ENCODE peak calls at places on chromosomes 11 and 22, in nine cellular contexts. M is COLO829; C is heart right ventricle; O is OCI-LY7; L is activated naive CD8-positive, alpha-beta T cell treated with anti-CD3 and anti-CD28 coated beads, Interleukin-2, amount 10 ng/mL, durations not matched to agents 7 days and 5 days; N is activated T-cell treated with anti-CD3 and anti-CD28 coated beads, Interleukin-2, amount 50 U/mL, for 24 hours; U is effector memory CD4-positive, alpha-beta T cell; E is non-pigmented ciliary epithelial cell; F is AG20443. D is an unnamed sample.

GRCh38 chr11:65008016-65008415 is 5.9 kb upstream of the ARL2 start:
- DNase-seq in M (no peak), C (no peak), O (no peak), L (no peak), N (no peak), U (no peak), E (no peak), F (no peak), D (no peak)

GRCh38 chr11:122784325-122785155 is 53.8 kb upstream of the CRTAM start:
- DNase-seq in M (peak), C (no peak), O (no peak), L (no peak), N (no peak), U (no peak), E (peak), F (peak), D (peak)

GRCh38 chr11:112612283-112612849 is 348.9 kb upstream of the NCAM1 start:
- DNase-seq in M (no peak), C (no peak), O (no peak), L (no peak), N (no peak), U (no peak), E (no peak), F (no peak), D (peak)

GRCh38 chr11:127493330-127493729 is 492.8 kb upstream of the KIRREL3 start:
- DNase-seq in M (no peak), C (no peak), O (peak), L (no peak), N (no peak), U (no peak), E (peak), F (peak), D (peak)

GRCh38 chr22:26828311-26828710 is 170.9 kb downstream of the MIAT start:
- DNase-seq in M (no peak), C (no peak), O (no peak), L (no peak), N (no peak), U (no peak), E (no peak), F (no peak), D (no peak)

GRCh38 chr22:48138855-48139254 is 1376.4 kb downstream of the TBC1D22A start:
- DNase-seq in M (no peak), C (no peak), O (no peak), L (no peak), N (no peak), U (no peak), E (no peak), F (no peak), D (no peak)

GRCh38 chr11:73218106-73218829 is at the start of gene P2RY2:
- DNase-seq in M (no peak), C (peak), O (no peak), L (peak), N (peak), U (no peak), E (no peak), F (peak), D (peak)

GRCh38 chr11:83648610-83649467 is 362.7 kb upstream of the CCDC90B start:
- DNase-seq in M (no peak), C (no peak), O (no peak), L (no peak), N (no peak), U (no peak), E (no peak), F (no peak), D (peak)

GRCh38 chr11:101176381-101176780 is 46.8 kb upstream of the PGR start:
- DNase-seq in M (no peak), C (no peak), O (no peak), L (no peak), N (no peak), U (no peak), E (no peak), F (no peak), D (no peak)

GRCh38 chr11:61171907-61172306 is 10.7 kb upstream of the VPS37C start:
- DNase-seq in M (no peak), C (no peak), O (no peak), L (no peak), N (no peak), U (no peak), E (no peak), F (no peak), D (no peak)

GRCh38 chr11:120525285-120526085 is 13.9 kb downstream of the GRIK4 start:
- DNase-seq in M (no peak), C (no peak), O (no peak), L (no peak), N (no peak), U (no peak), E (no peak), F (no peak), D (no peak)

GRCh38 chr22:24205438-24206189 is 24.3 kb downstream of the SUSD2 start:
- DNase-seq in M (no peak), C (no peak), O (no peak), L (no peak), N (no peak), U (no peak), E (no peak), F (no peak), D (no peak)

GRCh38 chr22:39900306-39901227 is at the start of gene GRAP2:
- DNase-seq in M (no peak), C (no peak), O (peak), L (peak), N (peak), U (peak), E (no peak), F (no peak), D (no peak)

GRCh38 chr11:93841446-93841845 is 9.0 kb downstream of the VSTM5 start:
- DNase-seq in M (no peak), C (no peak), O (no peak), L (no peak), N (no peak), U (no peak), E (no peak), F (no peak), D (no peak)

GRCh38 chr11:9664276-9665171 is 647 bp downstream of the SWAP70 start:
- DNase-seq in M (peak), C (peak), O (peak), L (peak), N (peak), U (no peak), E (no peak), F (peak), D (peak)

GRCh38 chr22:45318168-45318557 is 8.4 kb downstream of the FAM118A start:
- DNase-seq in M (peak), C (peak), O (peak), L (peak), N (peak), U (peak), E (peak), F (peak), D (peak)

GRCh38 chr11:86954288-86955110 is 696 bp downstream of the FZD4 start:
- DNase-seq in M (no peak), C (peak), O (no peak), L (no peak), N (no peak), U (no peak), E (no peak), F (peak), D (peak)

GRCh38 chr11:70141490-70142014 is 61.5 kb upstream of the FADD start:
- DNase-seq in M (no peak), C (peak), O (no peak), L (no peak), N (no peak), U (no peak), E (no peak), F (no peak), D (peak)

GRCh38 chr22:20184501-20185145 is 33.8 kb upstream of the CCDC188 start:
- DNase-seq in M (no peak), C (no peak), O (no peak), L (no peak), N (no peak), U (no peak), E (no peak), F (no peak), D (no peak)

GRCh38 chr22:23686416-23687024 is 4.3 kb upstream of the RGL4 start:
- DNase-seq in M (no peak), C (no peak), O (no peak), L (no peak), N (peak), U (no peak), E (no peak), F (no peak), D (no peak)

GRCh38 chr11:67409781-67410368 is 5.6 kb upstream of the CARNS1 start:
- DNase-seq in M (no peak), C (no peak), O (peak), L (peak), N (no peak), U (no peak), E (no peak), F (no peak), D (peak)

GRCh38 chr11:133343951-133344350 is 188.3 kb downstream of the OPCML start:
- DNase-seq in M (no peak), C (no peak), O (no peak), L (no peak), N (no peak), U (no peak), E (peak), F (no peak), D (peak)

GRCh38 chr11:33329705-33330329 is 72.6 kb downstream of the HIPK3 start:
- DNase-seq in M (peak), C (peak), O (peak), L (no peak), N (no peak), U (peak), E (peak), F (peak), D (peak)

GRCh38 chr11:114569781-114570180 is 10.1 kb upstream of the NXPE1 start:
- DNase-seq in M (no peak), C (no peak), O (no peak), L (no peak), N (no peak), U (no peak), E (no peak), F (no peak), D (no peak)

GRCh38 chr11:68371176-68372041 is 59.0 kb downstream of the LRP5 start:
- DNase-seq in M (no peak), C (no peak), O (peak), L (no peak), N (no peak), U (no peak), E (no peak), F (no peak), D (no peak)

GRCh38 chr11:64639885-64640284 is 48.9 kb downstream of the SLC22A12 start:
- DNase-seq in M (no peak), C (no peak), O (no peak), L (no peak), N (no peak), U (no peak), E (no peak), F (no peak), D (no peak)

GRCh38 chr22:41341012-41341411 is 39.7 kb downstream of the ZC3H7B start:
- DNase-seq in M (no peak), C (no peak), O (no peak), L (no peak), N (no peak), U (no peak), E (no peak), F (no peak), D (no peak)

GRCh38 chr11:35146074-35146521 is 7.1 kb downstream of the CD44 start:
- DNase-seq in M (no peak), C (no peak), O (no peak), L (no peak), N (peak), U (peak), E (no peak), F (no peak), D (no peak)

GRCh38 chr11:8863838-8864237 is 47.2 kb upstream of the AKIP1 start:
- DNase-seq in M (no peak), C (no peak), O (no peak), L (no peak), N (no peak), U (no peak), E (no peak), F (peak), D (no peak)

GRCh38 chr11:47667555-47667954 is 25.2 kb upstream of the MTCH2 start:
- DNase-seq in M (no peak), C (no peak), O (no peak), L (no peak), N (no peak), U (no peak), E (no peak), F (no peak), D (no peak)

GRCh38 chr11:75470681-75471080 is 37.7 kb upstream of the KLHL35 start:
- DNase-seq in M (no peak), C (no peak), O (no peak), L (no peak), N (no peak), U (no peak), E (no peak), F (no peak), D (no peak)

GRCh38 chr22:38038890-38039812 is 18.1 kb upstream of the PICK1 start:
- DNase-seq in M (no peak), C (no peak), O (no peak), L (no peak), N (no peak), U (no peak), E (no peak), F (no peak), D (no peak)

GRCh38 chr11:83773950-83774880 is 488.0 kb upstream of the CCDC90B start:
- DNase-seq in M (peak), C (no peak), O (no peak), L (no peak), N (no peak), U (no peak), E (no peak), F (no peak), D (peak)